ENCODE peak calls at places on chromosomes 2 and 18, in six cellular contexts. S is renal cortical epithelial cell; T is NB4; I is NCI-H1105 treated with DMSO at 0.1 percent for 48 hours; Z is trophoblast cell; P is stimulated activated CD4-positive, alpha-beta T cell treated with anti-CD3 and anti-CD28 coated beads, Interleukin-15, amount 100 ng/mL, for 1 hour. H is an unnamed sample.

GRCh38 chr2:159204381-159204780 is 82.1 kb downstream of the WDSUB1 start:
- DNase-seq in S (no peak), T (no peak), I (no peak), Z (no peak), P (no peak), H (no peak)

GRCh38 chr2:208142255-208142924 is 3.6 kb downstream of the CRYGB start:
- DNase-seq in S (peak; percentile 33), T (no peak), I (peak; percentile 98), Z (no peak), P (no peak), H (no peak)

GRCh38 chr2:199914372-199914958 is 3.4 kb downstream of the C2orf69 start:
- DNase-seq in S (no peak), T (no peak), I (no peak), Z (no peak), P (no peak), H (no peak)

GRCh38 chr2:118750959-118751565 is 96.4 kb downstream of the EN1 start:
- DNase-seq in S (peak; percentile 11), T (no peak), I (no peak), Z (no peak), P (no peak), H (no peak)

GRCh38 chr2:39523308-39524044 is 86.4 kb upstream of the MAP4K3 start:
- DNase-seq in S (peak; percentile 98), T (no peak), I (no peak), Z (no peak), P (no peak), H (no peak)

GRCh38 chr18:60064271-60064670 is 164.5 kb downstream of the PMAIP1 start:
- DNase-seq in S (peak; percentile 97), T (no peak), I (no peak), Z (no peak), P (no peak), H (no peak)

GRCh38 chr18:24031916-24032315 is 17.4 kb downstream of the TTC39C start:
- DNase-seq in S (no peak), T (no peak), I (no peak), Z (no peak), P (no peak), H (no peak)

GRCh38 chr2:144389151-144389929 is 130.6 kb downstream of the ZEB2 start:
- DNase-seq in S (no peak), T (no peak), I (no peak), Z (no peak), P (no peak), H (no peak)

GRCh38 chr2:201362396-201362795 is 5.3 kb upstream of the FLACC1 start:
- DNase-seq in S (no peak), T (no peak), I (no peak), Z (no peak), P (no peak), H (no peak)

GRCh38 chr2:67479256-67479655 is 82.1 kb downstream of the ETAA1 start:
- DNase-seq in S (no peak), T (no peak), I (no peak), Z (no peak), P (no peak), H (no peak)

GRCh38 chr2:60515751-60516226 is 37.7 kb downstream of the BCL11A start:
- DNase-seq in S (peak; percentile 64), T (peak; percentile 87), I (no peak), Z (peak; percentile 70), P (no peak), H (no peak)

GRCh38 chr18:69240275-69240674 is 160.4 kb upstream of the DOK6 start:
- DNase-seq in S (no peak), T (no peak), I (no peak), Z (no peak), P (no peak), H (no peak)

GRCh38 chr2:235793163-235793752 is 299.4 kb downstream of the AGAP1 start:
- DNase-seq in S (peak; percentile 21), T (peak; percentile 73), I (no peak), Z (no peak), P (no peak), H (no peak)

GRCh38 chr18:41881285-41881684 is 73.7 kb upstream of the PIK3C3 start:
- DNase-seq in S (peak; percentile 33), T (no peak), I (no peak), Z (no peak), P (no peak), H (no peak)

GRCh38 chr18:10453885-10454772 is at the start of gene APCDD1:
- DNase-seq in S (no peak), T (peak; percentile 57), I (peak; percentile 14), Z (peak; percentile 47), P (no peak), H (no peak)

GRCh38 chr2:173355132-173355865 is 627 bp downstream of the CDCA7 start:
- DNase-seq in S (peak; percentile 32), T (peak; percentile 93), I (peak; percentile 33), Z (peak; percentile 51), P (no peak), H (peak; percentile 70)

GRCh38 chr2:160317113-160318099 is 117.3 kb upstream of the ITGB6 start:
- DNase-seq in S (no peak), T (no peak), I (peak; percentile 94), Z (no peak), P (no peak), H (no peak)

GRCh38 chr18:36481201-36481657 is 183.7 kb downstream of the FHOD3 start:
- DNase-seq in S (no peak), T (peak; percentile 6), I (no peak), Z (no peak), P (no peak), H (no peak)

GRCh38 chr2:85414761-85415498 is 3.6 kb upstream of the SH2D6 start:
- DNase-seq in S (no peak), T (no peak), I (no peak), Z (no peak), P (no peak), H (no peak)

GRCh38 chr2:109375656-109376055 is 238.1 kb downstream of the SEPTIN10 start:
- DNase-seq in S (no peak), T (no peak), I (no peak), Z (no peak), P (no peak), H (peak; percentile 53)

GRCh38 chr2:148161909-148162308 is 141.0 kb downstream of the MBD5 start:
- DNase-seq in S (no peak), T (no peak), I (no peak), Z (no peak), P (no peak), H (no peak)

GRCh38 chr18:48095726-48096125 is 165.3 kb upstream of the SMAD2 start:
- DNase-seq in S (no peak), T (no peak), I (no peak), Z (no peak), P (no peak), H (no peak)

GRCh38 chr2:147479363-147479762 is 365.5 kb upstream of the ACVR2A start:
- DNase-seq in S (peak; percentile 50), T (no peak), I (no peak), Z (no peak), P (no peak), H (no peak)

GRCh38 chr2:109247340-109247739 is 118.3 kb downstream of the SH3RF3 start:
- DNase-seq in S (peak; percentile 29), T (no peak), I (no peak), Z (no peak), P (no peak), H (peak; percentile 19)

GRCh38 chr18:51066273-51066672 is 36.3 kb downstream of the SMAD4 start:
- DNase-seq in S (no peak), T (no peak), I (no peak), Z (no peak), P (no peak), H (no peak)

GRCh38 chr2:159516241-159516758 is 100.0 kb downstream of the BAZ2B start:
- DNase-seq in S (peak; percentile 87), T (peak; percentile 48), I (peak; percentile 92), Z (peak; percentile 6), P (no peak), H (no peak)

GRCh38 chr18:26804474-26804873 is 61.0 kb downstream of the AQP4 start:
- DNase-seq in S (no peak), T (peak; percentile 15), I (no peak), Z (no peak), P (no peak), H (no peak)

GRCh38 chr2:67400560-67401464 is 3.7 kb downstream of the ETAA1 start:
- DNase-seq in S (peak; percentile 42), T (no peak), I (peak; percentile 84), Z (no peak), P (no peak), H (no peak)

GRCh38 chr2:177322801-177323261 is 58.3 kb upstream of the NFE2L2 start:
- DNase-seq in S (peak; percentile 92), T (no peak), I (no peak), Z (no peak), P (no peak), H (no peak)

H was measured in activated effector memory CD4-positive, alpha-beta T cell treated with anti-CD3 and anti-CD28 coated beads, Interleukin-2, amount 50 U/mL, for 16 hours.